ENCODE peak calls at places on chromosome 3, in eight cellular contexts. X is mucosa of descending colon, H is lower leg skin, Z is tibial artery, O is psoas muscle, T is neural progenitor cell, A is stomach, D is GM12865. N is an unnamed sample.

GRCh38 chr3:194386610-194387009 is 12.5 kb downstream of the GP5 start:
- DNase-seq in X (no peak), H (no peak), Z (no peak), O (no peak), T (peak), A (no peak), D (no peak), N (no peak)

GRCh38 chr3:46709147-46709654 is 8.0 kb downstream of the TMIE start:
- DNase-seq in X (no peak), H (peak), Z (no peak), O (peak), T (no peak), A (no peak), D (no peak), N (no peak)

GRCh38 chr3:130395916-130396315 is 50.4 kb downstream of the COL6A5 start:
- DNase-seq in X (no peak), H (no peak), Z (no peak), O (no peak), T (no peak), A (no peak), D (no peak), N (peak)

GRCh38 chr3:3800076-3800448 is 831 bp downstream of the LRRN1 start:
- DNase-seq in X (peak), H (no peak), Z (no peak), O (peak), T (peak), A (peak), D (no peak), N (no peak)

GRCh38 chr3:183253961-183254815 is 1.1 kb downstream of the B3GNT5 start:
- DNase-seq in X (peak), H (peak), Z (no peak), O (peak), T (peak), A (peak), D (no peak), N (peak)

GRCh38 chr3:183822631-183823030 is 2.7 kb downstream of the MAP6D1 start:
- DNase-seq in X (no peak), H (peak), Z (no peak), O (no peak), T (peak), A (no peak), D (no peak), N (peak)

GRCh38 chr3:151903501-151903991 is 30.1 kb downstream of the SUCNR1 start:
- DNase-seq in X (peak), H (no peak), Z (no peak), O (no peak), T (no peak), A (no peak), D (no peak), N (peak)

GRCh38 chr3:32873491-32874130 is 55.8 kb downstream of the TRIM71 start:
- DNase-seq in X (no peak), H (no peak), Z (no peak), O (no peak), T (no peak), A (peak), D (peak), N (no peak)

GRCh38 chr3:186589856-186590579 is 19.5 kb downstream of the DNAJB11 start:
- DNase-seq in X (no peak), H (no peak), Z (no peak), O (no peak), T (no peak), A (no peak), D (no peak), N (peak)

GRCh38 chr3:70919091-70919490 is 606.7 kb upstream of the MDFIC2 start:
- DNase-seq in X (no peak), H (no peak), Z (no peak), O (no peak), T (no peak), A (no peak), D (no peak), N (no peak)

GRCh38 chr3:14216257-14217048 is 37.8 kb downstream of the LSM3 start:
- DNase-seq in X (no peak), H (no peak), Z (no peak), O (peak), T (peak), A (no peak), D (no peak), N (peak)

GRCh38 chr3:64031540-64032533 is 8.5 kb upstream of the PSMD6 start:
- DNase-seq in X (no peak), H (no peak), Z (no peak), O (no peak), T (no peak), A (no peak), D (no peak), N (peak)

GRCh38 chr3:31802981-31803380 is 178.1 kb downstream of the OSBPL10 start:
- DNase-seq in X (no peak), H (no peak), Z (no peak), O (no peak), T (no peak), A (no peak), D (peak), N (no peak)

GRCh38 chr3:169390310-169390731 is 273.2 kb downstream of the MECOM start:
- DNase-seq in X (peak), H (no peak), Z (no peak), O (no peak), T (no peak), A (no peak), D (peak), N (no peak)

GRCh38 chr3:144564011-144564410 is 592.4 kb downstream of the DIPK2A start:
- DNase-seq in X (no peak), H (no peak), Z (no peak), O (no peak), T (no peak), A (no peak), D (no peak), N (no peak)

GRCh38 chr3:99565316-99565715 is 73.1 kb upstream of the COL8A1 start:
- DNase-seq in X (no peak), H (no peak), Z (no peak), O (no peak), T (no peak), A (no peak), D (no peak), N (no peak)

GRCh38 chr3:131454501-131454900 is 48.3 kb downstream of the MRPL3 start:
- DNase-seq in X (no peak), H (no peak), Z (no peak), O (no peak), T (no peak), A (no peak), D (no peak), N (peak)

GRCh38 chr3:72836923-72837322 is 11.3 kb downstream of the SHQ1 start:
- DNase-seq in X (no peak), H (peak), Z (peak), O (peak), T (no peak), A (peak), D (no peak), N (no peak)

GRCh38 chr3:13590841-13591515 is 42.1 kb downstream of the FBLN2 start:
- DNase-seq in X (no peak), H (no peak), Z (no peak), O (no peak), T (no peak), A (no peak), D (no peak), N (no peak)

GRCh38 chr3:162710332-162711112 is 1213.9 kb downstream of the OTOL1 start:
- DNase-seq in X (no peak), H (no peak), Z (no peak), O (no peak), T (no peak), A (no peak), D (no peak), N (no peak)

GRCh38 chr3:195757827-195758226 is 37.0 kb downstream of the MUC20 start:
- DNase-seq in X (no peak), H (no peak), Z (no peak), O (no peak), T (no peak), A (no peak), D (no peak), N (no peak)

GRCh38 chr3:152060701-152061100 is 187.3 kb downstream of the SUCNR1 start:
- DNase-seq in X (no peak), H (no peak), Z (no peak), O (no peak), T (peak), A (no peak), D (no peak), N (no peak)

GRCh38 chr3:160224256-160224655 is 966 bp upstream of the C3orf80 start:
- DNase-seq in X (no peak), H (no peak), Z (no peak), O (no peak), T (peak), A (no peak), D (no peak), N (no peak)

GRCh38 chr3:194556086-194557056 is 69.6 kb upstream of the ATP13A3 start:
- DNase-seq in X (peak), H (no peak), Z (no peak), O (no peak), T (no peak), A (no peak), D (peak), N (peak)

GRCh38 chr3:185825379-185825638 is 467 bp upstream of the IGF2BP2 start:
- DNase-seq in X (no peak), H (no peak), Z (no peak), O (no peak), T (no peak), A (no peak), D (no peak), N (no peak)

GRCh38 chr3:150253622-150254021 is 154.5 kb upstream of the TSC22D2 start:
- DNase-seq in X (peak), H (no peak), Z (no peak), O (no peak), T (no peak), A (no peak), D (no peak), N (no peak)

GRCh38 chr3:8348076-8348475 is 153.5 kb upstream of the LMCD1 start:
- DNase-seq in X (no peak), H (no peak), Z (no peak), O (no peak), T (no peak), A (no peak), D (no peak), N (no peak)

GRCh38 chr3:74756586-74756985 is 142.1 kb upstream of the CNTN3 start:
- DNase-seq in X (no peak), H (no peak), Z (no peak), O (no peak), T (peak), A (no peak), D (no peak), N (no peak)

GRCh38 chr3:37849146-37849545 is 12.5 kb upstream of the CTDSPL start:
- DNase-seq in X (no peak), H (peak), Z (no peak), O (no peak), T (no peak), A (no peak), D (no peak), N (peak)

GRCh38 chr3:8767667-8768363 is 1.6 kb downstream of the OXTR start:
- DNase-seq in X (peak), H (no peak), Z (no peak), O (no peak), T (peak), A (peak), D (peak), N (no peak)

GRCh38 chr3:59334585-59334984 is 284.8 kb upstream of the CFAP20DC start:
- DNase-seq in X (no peak), H (no peak), Z (no peak), O (no peak), T (no peak), A (no peak), D (no peak), N (peak)

GRCh38 chr3:109803274-109803673 is 465.9 kb upstream of the DPPA4 start:
- DNase-seq in X (peak), H (no peak), Z (no peak), O (no peak), T (peak), A (no peak), D (no peak), N (no peak)
- TF ChIP-seq CTCF in X (no peak), H (no peak), Z (peak), O (no peak), T (peak), A (no peak), D (peak), N (peak)

GRCh38 chr3:36493051-36493450 is 112.7 kb downstream of the STAC start:
- DNase-seq in X (no peak), H (no peak), Z (no peak), O (no peak), T (no peak), A (no peak), D (no peak), N (no peak)

GRCh38 chr3:36497234-36497633 is 116.9 kb downstream of the STAC start:
- DNase-seq in X (no peak), H (no peak), Z (no peak), O (no peak), T (no peak), A (no peak), D (no peak), N (no peak)

GRCh38 chr3:36501568-36502075 is 121.3 kb downstream of the STAC start:
- DNase-seq in X (no peak), H (no peak), Z (no peak), O (no peak), T (no peak), A (no peak), D (no peak), N (no peak)

GRCh38 chr3:36494461-36495109 is 114.3 kb downstream of the STAC start:
- DNase-seq in X (peak), H (peak), Z (peak), O (peak), T (no peak), A (no peak), D (no peak), N (peak)

GRCh38 chr3:36496734-36497133 is 116.4 kb downstream of the STAC start:
- DNase-seq in X (no peak), H (no peak), Z (no peak), O (no peak), T (no peak), A (no peak), D (no peak), N (peak)
- H3K4me3 ChIP-seq in X (no peak), H (no peak), Z (no peak), O (no peak), T (no peak), A (no peak), D (no peak), N (no peak)

DNA sequence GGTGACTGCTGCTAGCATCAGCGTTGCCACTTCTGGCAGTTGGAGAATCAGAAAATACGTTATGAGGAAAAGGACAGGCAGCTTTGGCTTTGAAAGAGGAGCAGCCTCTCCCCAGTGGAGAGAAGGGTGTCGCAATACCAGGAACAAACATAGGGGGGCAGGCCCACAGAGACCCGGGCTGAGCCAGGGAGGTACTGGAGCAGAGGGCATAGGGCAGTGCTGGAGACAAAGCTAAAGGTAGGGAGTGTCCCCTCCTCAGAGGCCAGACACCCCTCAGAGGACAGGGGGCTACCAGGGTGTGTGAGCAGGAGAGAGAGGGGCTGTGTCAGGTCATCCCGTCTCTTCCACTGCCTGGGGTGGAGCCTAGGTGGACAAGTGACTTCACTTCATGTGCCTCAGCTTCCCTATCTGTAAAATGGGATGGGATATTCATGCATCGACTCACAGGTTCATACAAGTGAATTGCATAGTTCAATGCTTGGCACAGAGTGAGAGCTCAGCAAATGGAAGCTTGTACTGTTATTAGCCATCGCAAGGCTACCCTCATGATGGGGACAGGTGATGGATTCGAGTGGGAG is 49.7 kb upstream of the LIMD1 start:
- DNase-seq in X (no peak), H (peak), Z (no peak), O (peak), T (no peak), A (no peak), D (no peak), N (no peak)
- TF ChIP-seq CTCF in X (no peak), H (no peak), Z (no peak), O (no peak), T (no peak), A (no peak), D (no peak), N (peak)

GRCh38 chr3:113590983-113591382 is 58.6 kb downstream of the SIDT1 start:
- DNase-seq in X (no peak), H (no peak), Z (no peak), O (no peak), T (no peak), A (no peak), D (no peak), N (no peak)

GRCh38 chr3:113585228-113585627 is 52.9 kb downstream of the SIDT1 start:
- DNase-seq in X (no peak), H (no peak), Z (no peak), O (no peak), T (no peak), A (no peak), D (no peak), N (no peak)

GRCh38 chr3:113585720-113586119 is 53.4 kb downstream of the SIDT1 start:
- DNase-seq in X (no peak), H (no peak), Z (no peak), O (no peak), T (peak), A (no peak), D (no peak), N (no peak)

GRCh38 chr3:113594066-113594465 is 61.7 kb downstream of the SIDT1 start:
- DNase-seq in X (no peak), H (no peak), Z (no peak), O (no peak), T (no peak), A (no peak), D (no peak), N (no peak)

DNA sequence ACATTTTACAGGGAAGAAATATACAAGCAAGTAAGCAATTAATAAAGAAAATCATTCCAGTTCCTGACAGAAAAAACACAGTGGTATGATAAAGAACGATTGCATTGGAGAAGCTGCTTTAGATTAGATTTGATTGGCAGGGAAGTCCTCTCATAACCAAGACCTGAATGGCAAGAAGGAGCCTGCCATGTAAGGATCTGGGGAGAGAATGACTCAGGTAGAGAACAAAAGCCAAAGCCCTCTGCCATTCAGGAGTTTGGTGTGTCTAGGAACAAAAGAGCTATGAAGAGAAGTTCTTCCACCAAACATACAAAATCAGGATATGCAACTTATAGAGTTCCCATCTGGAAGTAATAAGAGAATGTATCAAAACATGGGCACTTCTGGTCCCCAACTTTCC is 57.6 kb downstream of the SIDT1 start:
- DNase-seq in X (no peak), H (no peak), Z (no peak), O (no peak), T (no peak), A (no peak), D (no peak), N (no peak)
- H3K4me3 ChIP-seq in X (no peak), H (no peak), Z (no peak), O (no peak), T (no peak), A (no peak), D (no peak), N (no peak)

DNA sequence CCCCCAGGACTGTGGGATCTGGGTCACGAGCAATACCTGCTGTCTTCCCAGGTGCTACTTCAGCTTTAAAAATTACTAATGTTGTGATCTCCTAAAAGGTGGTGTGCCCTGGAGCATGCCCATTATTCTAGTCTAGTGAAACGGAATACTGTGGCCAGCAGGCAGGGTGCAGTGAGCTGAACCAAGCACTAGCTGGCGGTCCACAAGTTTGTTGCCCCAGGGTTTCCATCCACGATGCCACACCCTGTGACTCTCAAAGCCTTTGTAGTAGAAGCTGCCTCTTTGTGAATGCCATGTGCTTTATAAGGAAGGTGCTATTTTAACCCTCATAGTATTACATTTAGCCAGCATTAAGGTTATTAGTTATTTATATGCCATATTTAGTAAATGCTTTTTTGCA is 49.1 kb downstream of the PXYLP1 start:
- DNase-seq in X (no peak), H (no peak), Z (no peak), O (no peak), T (no peak), A (no peak), D (no peak), N (no peak)
- TF ChIP-seq CTCF in X (no peak), H (no peak), Z (no peak), O (no peak), T (no peak), A (no peak), D (no peak), N (no peak)

GRCh38 chr3:179416681-179417080 is 34.6 kb downstream of the GNB4 start:
- DNase-seq in X (no peak), H (no peak), Z (no peak), O (no peak), T (no peak), A (no peak), D (no peak), N (no peak)
- H3K4me3 ChIP-seq in X (no peak), H (no peak), Z (no peak), O (no peak), T (no peak), A (no peak), D (no peak), N (no peak)

GRCh38 chr3:49028673-49029562 is at the start of gene IMPDH2:
- DNase-seq in X (peak), H (peak), Z (peak), O (peak), T (peak), A (peak), D (peak), N (peak)
- TF ChIP-seq CTCF in X (peak), H (no peak), Z (no peak), O (no peak), T (peak), A (no peak), D (no peak), N (no peak)